ENCODE peak calls at places on chromosome 20, in ten cellular contexts. X is T-helper 2 cell; O is iris pigment epithelial cell; Z is brain microvascular endothelial cell; R is GM12891; T is MV-4-11; P is activated CD8-positive, alpha-beta memory T cell treated with anti-CD3 and anti-CD28 coated beads, Interleukin-2, amount 50 U/mL, for 4 hours; B is GM04504; G is OCI-LY7; K is hippocampal formation. W is an unnamed sample.

GRCh38 chr20:22833851-22834250 is 201.3 kb upstream of the SSTR4 start:
- DNase-seq in X (no peak), P (no peak), O (no peak), T (no peak), B (no peak), R (no peak), Z (no peak), G (no peak), K (no peak), W (no peak)

GRCh38 chr20:40982415-40983145 is 46.0 kb upstream of the TOP1 start:
- DNase-seq in Z (no peak), X (no peak), K (no peak), T (peak), P (no peak), G (peak), O (no peak), B (no peak), R (no peak), W (no peak)

GRCh38 chr20:53750827-53751393 is 157.3 kb upstream of the ZNF217 start:
- DNase-seq in O (peak), B (peak), T (no peak), X (peak), G (peak), Z (peak), P (peak), K (no peak), R (no peak), W (no peak)

GRCh38 chr20:51570755-51571469 is 28.4 kb upstream of the NFATC2 start:
- DNase-seq in P (no peak), B (no peak), K (no peak), R (no peak), Z (no peak), G (no peak), O (no peak), T (no peak), X (no peak), W (no peak)

GRCh38 chr20:20820780-20821495 is 108.5 kb upstream of the RALGAPA2 start:
- DNase-seq in G (no peak), K (no peak), X (no peak), P (no peak), T (peak), O (no peak), B (no peak), Z (no peak), R (no peak), W (no peak)

GRCh38 chr20:10579942-10580341 is 93.9 kb downstream of the JAG1 start:
- DNase-seq in K (no peak), B (no peak), O (peak), G (no peak), X (no peak), P (no peak), T (no peak), R (no peak), Z (no peak), W (no peak)

GRCh38 chr20:2006452-2007381 is 12.9 kb upstream of the PDYN start:
- DNase-seq in Z (peak), T (peak), X (no peak), B (no peak), P (peak), G (peak), R (no peak), K (no peak), O (peak), W (peak)

GRCh38 chr20:16518068-16518783 is 55.0 kb downstream of the KIF16B start:
- DNase-seq in B (no peak), O (peak), G (peak), P (no peak), Z (peak), R (peak), T (peak), X (no peak), K (peak), W (no peak)

GRCh38 chr20:34437330-34437986 is 74.4 kb downstream of the ITCH start:
- DNase-seq in T (peak), G (no peak), P (no peak), O (peak), X (no peak), K (no peak), R (no peak), B (no peak), Z (peak), W (no peak)

GRCh38 chr20:41192575-41192974 is 55.2 kb downstream of the PLCG1 start:
- DNase-seq in X (no peak), Z (no peak), K (no peak), P (no peak), R (no peak), B (no peak), G (no peak), T (no peak), O (no peak), W (no peak)

GRCh38 chr20:16922834-16923233 is 174.7 kb downstream of the OTOR start:
- DNase-seq in K (no peak), X (no peak), R (no peak), Z (peak), P (no peak), B (peak), T (no peak), O (peak), G (no peak), W (no peak)

GRCh38 chr20:50618537-50618936 is 72.8 kb downstream of the RIPOR3 start:
- DNase-seq in B (no peak), X (no peak), K (no peak), R (no peak), P (no peak), G (no peak), T (no peak), Z (no peak), O (no peak), W (no peak)

W was measured in type B pancreatic cell.